ENCODE peak calls at places on chromosomes 1 and 21, in seven cellular contexts. One of them, this sample, is unnamed.

GRCh38 chr1:33161061-33161681 is 20.7 kb downstream of the TRIM62 start:
- DNase-seq in IMR-90: peak; percentile 48
- DNase-seq in sciatic nerve: peak; percentile 84
- DNase-seq in kidney tubule cell: no peak
- DNase-seq in AG09319: no peak
- DNase-seq in heart left ventricle: peak; percentile 72
- DNase-seq in EH: peak; percentile 43
- DNase-seq in this sample: peak; percentile 82

GRCh38 chr1:16143566-16144324 is 12.1 kb downstream of the EPHA2 start:
- DNase-seq in sciatic nerve: no peak
- DNase-seq in heart left ventricle: peak; percentile 81
- DNase-seq in EH: peak; percentile 72
- DNase-seq in IMR-90: no peak
- DNase-seq in AG09319: no peak
- DNase-seq in kidney tubule cell: peak; percentile 83
- DNase-seq in this sample: no peak

GRCh38 chr1:50610563-50610962 is 187.3 kb upstream of the DMRTA2 start:
- DNase-seq in EH: no peak
- DNase-seq in heart left ventricle: no peak
- DNase-seq in kidney tubule cell: no peak
- DNase-seq in IMR-90: no peak
- DNase-seq in sciatic nerve: no peak
- DNase-seq in AG09319: no peak
- DNase-seq in this sample: no peak

GRCh38 chr1:100461222-100461621 is 76.7 kb upstream of the GPR88 start:
- DNase-seq in IMR-90: no peak
- DNase-seq in heart left ventricle: peak; percentile 39
- DNase-seq in AG09319: peak; percentile 81
- DNase-seq in EH: no peak
- DNase-seq in sciatic nerve: peak; percentile 72
- DNase-seq in kidney tubule cell: no peak
- DNase-seq in this sample: peak; percentile 74

GRCh38 chr1:235047331-235047871 is 81.2 kb downstream of the TOMM20 start:
- DNase-seq in heart left ventricle: no peak
- DNase-seq in EH: no peak
- DNase-seq in kidney tubule cell: no peak
- DNase-seq in sciatic nerve: no peak
- DNase-seq in AG09319: no peak
- DNase-seq in IMR-90: no peak
- DNase-seq in this sample: peak; percentile 72

GRCh38 chr1:240602189-240602588 is 9.8 kb downstream of the GREM2 start:
- DNase-seq in AG09319: no peak
- DNase-seq in sciatic nerve: no peak
- DNase-seq in IMR-90: peak; percentile 35
- DNase-seq in heart left ventricle: no peak
- DNase-seq in kidney tubule cell: no peak
- DNase-seq in EH: peak; percentile 43
- DNase-seq in this sample: no peak

GRCh38 chr1:111481387-111482221 is 7.8 kb downstream of the C1orf162 start:
- DNase-seq in IMR-90: peak; percentile 66
- DNase-seq in AG09319: peak; percentile 36
- DNase-seq in heart left ventricle: peak; percentile 81
- DNase-seq in sciatic nerve: peak; percentile 85
- DNase-seq in EH: peak; percentile 74
- DNase-seq in kidney tubule cell: peak; percentile 71
- DNase-seq in this sample: peak; percentile 91

GRCh38 chr1:111202366-111202706 is 1.9 kb upstream of the DENND2D start:
- DNase-seq in EH: no peak
- DNase-seq in kidney tubule cell: peak; percentile 16
- DNase-seq in heart left ventricle: no peak
- DNase-seq in AG09319: no peak
- DNase-seq in sciatic nerve: no peak
- DNase-seq in IMR-90: no peak
- DNase-seq in this sample: no peak

GRCh38 chr1:93591833-93592635 is 89.6 kb downstream of the BCAR3 start:
- DNase-seq in EH: no peak
- DNase-seq in heart left ventricle: no peak
- DNase-seq in IMR-90: no peak
- DNase-seq in sciatic nerve: no peak
- DNase-seq in AG09319: no peak
- DNase-seq in kidney tubule cell: peak; percentile 91
- DNase-seq in this sample: peak; percentile 65

GRCh38 chr21:15793109-15793508 is 63.3 kb downstream of the USP25 start:
- DNase-seq in sciatic nerve: no peak
- DNase-seq in heart left ventricle: no peak
- DNase-seq in kidney tubule cell: no peak
- DNase-seq in IMR-90: no peak
- DNase-seq in EH: no peak
- DNase-seq in AG09319: no peak
- DNase-seq in this sample: no peak

GRCh38 chr1:119982006-119982405 is 85.7 kb upstream of the ADAM30 start:
- DNase-seq in sciatic nerve: no peak
- DNase-seq in heart left ventricle: no peak
- DNase-seq in kidney tubule cell: peak; percentile 69
- DNase-seq in EH: peak; percentile 62
- DNase-seq in IMR-90: peak; percentile 68
- DNase-seq in AG09319: no peak
- DNase-seq in this sample: no peak

This sample was measured in sigmoid colon.